ENCODE peak calls at places on chromosomes 4 and X, in ten cellular contexts. Q is fibroblast of lung; Z is mucosa of gallbladder; W is A673; C is activated T-helper 2 cell treated with anti-CD3 and anti-CD28 coated beads, Interferon-gamma antibody, Interleukin-2, Interleukin-4, amounts not matched to agents 10 μg/mL and 5 μg/mL and 100 μg/mL, durations not matched to agents 14 hours and 24 hours and 36 hours; S is HTR-8/SVneo; T is esophagus squamous epithelium; E is stimulated activated CD8-positive, alpha-beta memory T cell treated with anti-CD3 and anti-CD28 coated beads, Interleukin-15, amount 100 ng/mL, for 4 hours; H is T-helper 9 cell; K is iris pigment epithelial cell. G is an unnamed sample.
A peak's percentile ranks its signal among the peaks of the same experiment; 100 is the strongest.

GRCh38 chrX:12885508-12885907 is 18.6 kb downstream of the TLR7 start:
- DNase-seq in Q (no peak), Z (no peak), W (no peak), C (no peak), S (no peak), T (no peak), E (no peak), H (no peak), K (no peak), G (no peak)

GRCh38 chrX:20361890-20362262 is 95.2 kb upstream of the RPS6KA3 start:
- DNase-seq in Q (peak; percentile 85), Z (no peak), W (peak; percentile 26), C (no peak), S (peak; percentile 79), T (no peak), E (no peak), H (no peak), K (peak; percentile 77), G (no peak)

GRCh38 chr4:34043131-34043530 is 2201.2 kb downstream of the ARAP2 start:
- DNase-seq in Q (no peak), Z (no peak), W (no peak), C (no peak), S (no peak), T (no peak), E (no peak), H (no peak), K (peak; percentile 12), G (no peak)

GRCh38 chr4:126470862-126471261 is 1156.1 kb downstream of the FAT4 start:
- DNase-seq in Q (peak; percentile 15), Z (no peak), W (peak; percentile 69), C (no peak), S (no peak), T (no peak), E (no peak), H (no peak), K (peak; percentile 70), G (no peak)

GRCh38 chr4:158411180-158411721 is 110.4 kb upstream of the RXFP1 start:
- DNase-seq in Q (no peak), Z (no peak), W (peak; percentile 35), C (no peak), S (no peak), T (no peak), E (no peak), H (no peak), K (no peak), G (no peak)

GRCh38 chrX:45198301-45198700 is 2.4 kb downstream of the DIPK2B start:
- DNase-seq in Q (no peak), Z (no peak), W (no peak), C (no peak), S (no peak), T (no peak), E (no peak), H (no peak), K (no peak), G (no peak)

GRCh38 chr4:17128268-17128667 is 229.8 kb upstream of the LDB2 start:
- DNase-seq in Q (peak; percentile 75), Z (no peak), W (no peak), C (no peak), S (no peak), T (no peak), E (no peak), H (no peak), K (no peak), G (no peak)

GRCh38 chr4:121156822-121157769 is 7.0 kb downstream of the TNIP3 start:
- DNase-seq in Q (peak; percentile 36), Z (no peak), W (peak; percentile 62), C (no peak), S (peak; percentile 10), T (no peak), E (no peak), H (peak; percentile 15), K (no peak), G (peak; percentile 54)

GRCh38 chr4:48047421-48047844 is 30.9 kb downstream of the NIPAL1 start:
- DNase-seq in Q (no peak), Z (no peak), W (no peak), C (peak; percentile 48), S (no peak), T (no peak), E (peak; percentile 46), H (peak; percentile 24), K (peak; percentile 15), G (peak; percentile 36)

GRCh38 chr4:109390369-109390768 is 43.2 kb upstream of the SEC24B start:
- DNase-seq in Q (no peak), Z (no peak), W (no peak), C (no peak), S (no peak), T (no peak), E (no peak), H (no peak), K (no peak), G (no peak)

GRCh38 chrX:130024127-130024526 is 41.7 kb downstream of the BCORL1 start:
- DNase-seq in Q (peak; percentile 13), Z (peak; percentile 79), W (peak; percentile 73), C (peak; percentile 78), S (peak; percentile 1), T (peak; percentile 27), E (peak; percentile 41), H (peak; percentile 64), K (peak; percentile 62), G (peak; percentile 83)

GRCh38 chrX:49704692-49705404 is 9.1 kb upstream of the PAGE1 start:
- DNase-seq in Q (no peak), Z (no peak), W (no peak), C (peak; percentile 8), S (no peak), T (no peak), E (no peak), H (no peak), K (no peak), G (no peak)